ENCODE peak calls at places on chromosomes 2 and 18, in eight cellular contexts. P is astrocyte, M is lung, O is colonic mucosa, Q is AG04449, J is tibial artery, Z is WTC11, X is GM12865. L is an unnamed sample.

GRCh38 chr2:149161481-149162225 is 123.2 kb downstream of the LYPD6B start:
- DNase-seq in P (no peak), M (no peak), O (no peak), Q (no peak), J (no peak), Z (no peak), X (no peak), L (no peak)

GRCh38 chr2:48448274-48449061 is 81.5 kb upstream of the STON1 start:
- DNase-seq in P (peak), M (no peak), O (no peak), Q (peak), J (no peak), Z (no peak), X (peak), L (no peak)

GRCh38 chr2:238631491-238632180 is 204.9 kb downstream of the ASB1 start:
- DNase-seq in P (no peak), M (no peak), O (no peak), Q (no peak), J (no peak), Z (no peak), X (no peak), L (peak)

GRCh38 chr18:8948471-8949149 is 153.9 kb upstream of the NDUFV2 start:
- DNase-seq in P (peak), M (no peak), O (no peak), Q (no peak), J (no peak), Z (no peak), X (no peak), L (no peak)

GRCh38 chr2:238948765-238949641 is 101.1 kb downstream of the TWIST2 start:
- DNase-seq in P (peak), M (peak), O (no peak), Q (no peak), J (no peak), Z (no peak), X (no peak), L (peak)

GRCh38 chr2:218400930-218401833 is 1.5 kb downstream of the CTDSP1 start:
- DNase-seq in P (no peak), M (peak), O (peak), Q (no peak), J (peak), Z (no peak), X (no peak), L (no peak)

GRCh38 chr2:24566209-24566608 is 75.2 kb downstream of the NCOA1 start:
- DNase-seq in P (no peak), M (no peak), O (no peak), Q (no peak), J (no peak), Z (no peak), X (no peak), L (no peak)

GRCh38 chr18:22309191-22309590 is 108.5 kb downstream of the CTAGE1 start:
- DNase-seq in P (peak), M (no peak), O (no peak), Q (no peak), J (no peak), Z (no peak), X (no peak), L (no peak)

GRCh38 chr2:237682901-237683670 is 55.7 kb downstream of the LRRFIP1 start:
- DNase-seq in P (no peak), M (peak), O (peak), Q (no peak), J (no peak), Z (no peak), X (no peak), L (no peak)

GRCh38 chr2:122525341-122525740 is 769.9 kb downstream of the TSN start:
- DNase-seq in P (no peak), M (no peak), O (no peak), Q (no peak), J (no peak), Z (no peak), X (no peak), L (no peak)

GRCh38 chr18:6323319-6323889 is 91.3 kb downstream of the L3MBTL4 start:
- DNase-seq in P (no peak), M (no peak), O (no peak), Q (no peak), J (no peak), Z (no peak), X (no peak), L (no peak)

GRCh38 chr2:189427872-189428271 is 13.4 kb upstream of the WDR75 start:
- DNase-seq in P (no peak), M (no peak), O (no peak), Q (no peak), J (no peak), Z (no peak), X (no peak), L (no peak)

GRCh38 chr2:188050716-188051115 is 241.0 kb upstream of the GULP1 start:
- DNase-seq in P (peak), M (no peak), O (no peak), Q (peak), J (no peak), Z (no peak), X (no peak), L (no peak)

GRCh38 chr2:209577376-209578357 is 153.8 kb downstream of the MAP2 start:
- DNase-seq in P (no peak), M (no peak), O (no peak), Q (no peak), J (no peak), Z (no peak), X (peak), L (no peak)

GRCh38 chr2:28663359-28663758 is 88.3 kb upstream of the PPP1CB start:
- DNase-seq in P (no peak), M (no peak), O (no peak), Q (no peak), J (no peak), Z (no peak), X (no peak), L (no peak)
- TF ChIP-seq CTCF in P (peak), M (no peak), O (no peak), Q (peak), J (peak), Z (no peak), X (no peak), L (peak)

GRCh38 chr2:140154711-140155110 is 1374.5 kb upstream of the NXPH2 start:
- DNase-seq in P (no peak), M (no peak), O (no peak), Q (no peak), J (no peak), Z (no peak), X (no peak), L (no peak)
- TF ChIP-seq CTCF in P (no peak), M (no peak), O (no peak), Q (no peak), J (no peak), Z (no peak), X (no peak), L (no peak)

GRCh38 chr2:28004086-28004485 is 113.6 kb downstream of the BABAM2 start:
- DNase-seq in P (peak), M (no peak), O (no peak), Q (peak), J (no peak), Z (no peak), X (no peak), L (no peak)
- TF ChIP-seq CTCF in P (no peak), M (no peak), O (no peak), Q (no peak), J (no peak), Z (no peak), X (no peak), L (no peak)

GRCh38 chr18:7737483-7737882 is 170.4 kb downstream of the PTPRM start:
- DNase-seq in P (no peak), M (no peak), O (no peak), Q (no peak), J (no peak), Z (no peak), X (no peak), L (no peak)

GRCh38 chr18:7735606-7736175 is 168.6 kb downstream of the PTPRM start:
- DNase-seq in P (no peak), M (no peak), O (no peak), Q (no peak), J (no peak), Z (no peak), X (no peak), L (no peak)

GRCh38 chr18:7733642-7734041 is 166.5 kb downstream of the PTPRM start:
- DNase-seq in P (no peak), M (no peak), O (no peak), Q (no peak), J (no peak), Z (no peak), X (no peak), L (no peak)

GRCh38 chr18:7730682-7731081 is 163.6 kb downstream of the PTPRM start:
- DNase-seq in P (no peak), M (no peak), O (no peak), Q (no peak), J (no peak), Z (no peak), X (no peak), L (no peak)

GRCh38 chr18:7735194-7735593 is 168.1 kb downstream of the PTPRM start:
- DNase-seq in P (no peak), M (no peak), O (no peak), Q (no peak), J (no peak), Z (no peak), X (no peak), L (no peak)
- TF ChIP-seq CTCF in P (no peak), M (no peak), O (peak), Q (peak), J (no peak), Z (no peak), X (no peak), L (peak)

DNA sequence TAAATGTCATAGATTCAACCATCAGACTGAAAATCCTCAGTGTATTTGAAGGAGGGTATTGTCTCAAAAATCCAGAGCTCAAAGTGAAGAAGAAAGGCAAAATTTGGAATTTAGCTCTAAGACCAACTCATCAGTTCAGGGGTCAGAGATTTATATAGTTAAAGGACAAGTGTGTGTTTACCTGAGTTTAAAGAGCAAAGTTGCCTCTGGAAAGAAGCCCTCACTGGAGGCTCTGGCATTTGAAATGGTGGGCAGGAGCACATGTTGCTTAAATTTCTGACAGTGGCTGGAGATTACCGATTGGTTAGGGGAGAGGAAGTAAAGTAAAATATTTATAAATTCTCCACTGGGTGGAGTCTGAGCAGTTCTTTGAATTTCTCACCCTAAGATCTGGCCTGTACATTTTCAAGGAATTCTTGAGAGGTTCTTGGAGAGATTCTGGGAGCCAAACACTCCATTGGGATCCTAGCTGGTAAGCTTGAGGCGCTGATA is at the start of gene KYNU:
- DNase-seq in P (no peak), M (no peak), O (no peak), Q (no peak), J (no peak), Z (no peak), X (peak), L (no peak)
- TF ChIP-seq CTCF in P (no peak), M (no peak), O (no peak), Q (no peak), J (no peak), Z (no peak), X (no peak), L (peak)

DNA sequence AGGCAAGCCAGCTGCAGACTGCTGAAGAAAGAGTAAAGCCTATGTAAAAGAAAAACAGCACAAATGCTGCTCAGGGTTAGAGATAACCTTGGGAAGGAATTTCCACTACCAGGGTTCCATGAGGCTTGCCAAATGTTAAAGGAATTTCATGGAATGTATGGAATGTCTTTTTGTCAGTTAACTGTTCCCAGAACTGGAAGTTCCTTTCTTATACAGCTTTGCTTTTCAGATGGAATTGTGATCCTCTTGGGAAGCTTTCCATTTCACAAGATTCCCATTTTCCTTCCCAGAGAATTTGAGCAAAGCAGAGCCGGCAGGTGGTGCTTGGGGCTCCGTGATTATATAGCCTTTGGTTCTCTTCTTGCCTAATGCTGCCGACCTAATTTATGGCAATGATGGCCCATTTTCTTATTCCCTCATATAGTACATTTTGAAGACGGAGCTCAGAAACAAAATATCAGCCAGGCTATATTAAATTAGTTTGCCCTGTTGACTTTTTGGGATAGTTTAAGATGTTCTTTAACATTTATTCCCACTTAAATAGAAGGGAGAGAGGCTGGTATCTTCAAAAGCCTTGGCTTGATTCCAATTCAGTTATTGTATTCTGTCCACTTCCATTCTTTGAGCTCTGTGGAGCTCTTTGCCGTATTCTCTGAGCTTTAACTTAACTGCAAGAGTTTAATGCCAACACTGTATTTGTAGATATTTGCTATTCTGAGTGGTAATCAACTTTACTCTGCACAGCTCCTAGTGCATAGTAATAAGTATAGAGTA is 162.3 kb downstream of the PHLPP1 start:
- DNase-seq in P (peak), M (no peak), O (no peak), Q (peak), J (no peak), Z (peak), X (no peak), L (no peak)
- TF ChIP-seq CTCF in P (peak), M (no peak), O (no peak), Q (no peak), J (peak), Z (no peak), X (no peak), L (peak)

GRCh38 chr2:207437136-207437856 is 92.5 kb upstream of the CREB1 start:
- DNase-seq in P (no peak), M (no peak), O (no peak), Q (no peak), J (no peak), Z (no peak), X (no peak), L (no peak)
- TF ChIP-seq CTCF in P (no peak), M (no peak), O (no peak), Q (no peak), J (no peak), Z (no peak), X (no peak), L (no peak)

GRCh38 chr18:31551883-31552282 is 39.8 kb upstream of the TTR start:
- DNase-seq in P (no peak), M (no peak), O (no peak), Q (no peak), J (no peak), Z (no peak), X (no peak), L (no peak)

GRCh38 chr18:31555971-31556747 is 35.5 kb upstream of the TTR start:
- DNase-seq in P (peak), M (no peak), O (peak), Q (peak), J (no peak), Z (peak), X (peak), L (no peak)

GRCh38 chr18:31557446-31557845 is 34.2 kb upstream of the TTR start:
- DNase-seq in P (no peak), M (no peak), O (no peak), Q (no peak), J (no peak), Z (peak), X (no peak), L (no peak)

GRCh38 chr18:31554776-31555175 is 36.9 kb upstream of the TTR start:
- DNase-seq in P (no peak), M (no peak), O (no peak), Q (no peak), J (no peak), Z (no peak), X (no peak), L (no peak)

GRCh38 chr18:31553800-31554199 is 37.9 kb upstream of the TTR start:
- DNase-seq in P (no peak), M (no peak), O (no peak), Q (no peak), J (no peak), Z (no peak), X (no peak), L (no peak)
- TF ChIP-seq CTCF in P (peak), M (no peak), O (no peak), Q (no peak), J (no peak), Z (peak), X (peak), L (peak)

L was measured in osteocyte.